ENCODE peak calls at places on chromosomes 4 and X, in seven cellular contexts. L is endothelial cell of umbilical vein, R is GM12891, F is esophagus muscularis mucosa, Y is HCT116, N is HepG2, I is sigmoid colon. K is an unnamed sample.
A peak's percentile ranks its signal among the peaks of the same experiment; 100 is the strongest.

GRCh38 chr4:133154725-133155124 is 5.6 kb downstream of the PCDH10 start:
- DNase-seq in F (no peak), N (peak; percentile 4), Y (peak; percentile 23), R (no peak), I (no peak), L (peak; percentile 65), K (no peak)

GRCh38 chrX:12894074-12894691 is 12.2 kb upstream of the TLR8 start:
- DNase-seq in I (no peak), L (peak; percentile 38), N (peak; percentile 28), F (no peak), R (no peak), Y (peak; percentile 21), K (no peak)

GRCh38 chrX:23332888-23333821 is 1.5 kb upstream of the PTCHD1 start:
- DNase-seq in Y (no peak), F (no peak), L (no peak), I (no peak), N (no peak), R (no peak), K (no peak)

GRCh38 chr4:143352052-143352451 is 15.4 kb downstream of the GAB1 start:
- DNase-seq in F (no peak), R (no peak), I (no peak), L (peak; percentile 92), Y (no peak), N (no peak), K (no peak)

GRCh38 chr4:47209833-47210232 is 178.5 kb downstream of the GABRB1 start:
- DNase-seq in F (no peak), I (no peak), L (no peak), Y (no peak), R (no peak), N (no peak), K (no peak)

GRCh38 chr4:108314900-108315589 is 146.3 kb upstream of the LEF1 start:
- DNase-seq in N (no peak), F (no peak), R (no peak), L (no peak), I (no peak), Y (no peak), K (no peak)

GRCh38 chrX:13283512-13283911 is 36.3 kb downstream of the ATXN3L start:
- DNase-seq in F (no peak), Y (no peak), R (no peak), L (no peak), N (no peak), I (no peak), K (peak; percentile 11)

GRCh38 chrX:10467793-10468192 is 152.6 kb downstream of the MID1 start:
- DNase-seq in L (no peak), N (no peak), F (no peak), I (no peak), Y (no peak), R (no peak), K (peak; percentile 49)

GRCh38 chrX:56745019-56745418 is 16.0 kb downstream of the NBDY start:
- DNase-seq in F (no peak), R (no peak), N (peak; percentile 37), Y (peak; percentile 50), I (no peak), L (peak; percentile 7), K (no peak)

GRCh38 chr4:69594382-69594781 is 45.1 kb downstream of the UGT2A2 start:
- DNase-seq in I (no peak), R (no peak), N (peak; percentile 22), L (no peak), F (no peak), Y (no peak), K (no peak)

GRCh38 chrX:9681011-9681410 is 84.6 kb downstream of the GPR143 start:
- DNase-seq in N (no peak), L (no peak), F (no peak), I (no peak), R (no peak), Y (no peak), K (no peak)

GRCh38 chrX:155889328-155889727 is 8.2 kb downstream of the VAMP7 start:
- DNase-seq in N (no peak), F (no peak), L (no peak), R (no peak), Y (no peak), I (no peak), K (no peak)

GRCh38 chrX:42837092-42837726 is 59.2 kb upstream of the PPP1R2C start:
- DNase-seq in L (no peak), Y (no peak), R (no peak), I (no peak), F (no peak), N (no peak), K (no peak)

GRCh38 chr4:119525771-119526712 is 102.6 kb downstream of the PDE5A start:
- DNase-seq in R (no peak), N (no peak), L (peak; percentile 41), F (no peak), I (no peak), Y (no peak), K (no peak)

GRCh38 chr4:147361726-147362125 is 119.2 kb upstream of the EDNRA start:
- DNase-seq in R (no peak), Y (peak; percentile 61), L (peak; percentile 89), F (no peak), N (no peak), I (no peak), K (no peak)
- TF ChIP-seq POLR2AphosphoS5 in R (no peak), Y (peak; percentile 18), L (no peak), F (no peak), N (no peak), I (no peak), K (no peak)

GRCh38 chr4:2251795-2252529 is 9.9 kb downstream of the MXD4 start:
- DNase-seq in N (no peak), L (no peak), I (peak; percentile 56), R (peak; percentile 13), Y (no peak), F (peak; percentile 34), K (no peak)

GRCh38 chr4:2251073-2251794 is 9.3 kb upstream of the HAUS3 start:
- DNase-seq in N (no peak), Y (no peak), I (peak; percentile 62), F (peak; percentile 82), L (no peak), R (peak; percentile 16), K (no peak)

GRCh38 chr4:2249526-2249991 is 7.6 kb upstream of the HAUS3 start:
- DNase-seq in R (peak; percentile 20), N (no peak), I (no peak), Y (no peak), L (no peak), F (peak; percentile 89), K (no peak)

GRCh38 chr4:2250003-2250763 is 8.3 kb upstream of the HAUS3 start:
- DNase-seq in N (no peak), R (peak; percentile 6), Y (no peak), L (no peak), F (peak; percentile 60), I (no peak), K (no peak)

GRCh38 chr4:2250764-2251072 is 8.8 kb upstream of the HAUS3 start:
- DNase-seq in N (no peak), Y (no peak), I (peak; percentile 49), R (peak; percentile 9), F (no peak), L (no peak), K (no peak)
- TF ChIP-seq POLR2AphosphoS5 in N (no peak), Y (no peak), I (no peak), R (no peak), F (no peak), L (no peak), K (no peak)

GRCh38 chrX:130981836-130982235 is 76.3 kb upstream of the ARHGAP36 start:
- DNase-seq in L (peak; percentile 77), R (no peak), I (no peak), Y (no peak), F (no peak), N (no peak), K (no peak)

GRCh38 chrX:130974323-130974722 is 71.3 kb upstream of the ENOX2 start:
- DNase-seq in N (no peak), R (no peak), F (no peak), Y (no peak), I (no peak), L (no peak), K (no peak)

DNA sequence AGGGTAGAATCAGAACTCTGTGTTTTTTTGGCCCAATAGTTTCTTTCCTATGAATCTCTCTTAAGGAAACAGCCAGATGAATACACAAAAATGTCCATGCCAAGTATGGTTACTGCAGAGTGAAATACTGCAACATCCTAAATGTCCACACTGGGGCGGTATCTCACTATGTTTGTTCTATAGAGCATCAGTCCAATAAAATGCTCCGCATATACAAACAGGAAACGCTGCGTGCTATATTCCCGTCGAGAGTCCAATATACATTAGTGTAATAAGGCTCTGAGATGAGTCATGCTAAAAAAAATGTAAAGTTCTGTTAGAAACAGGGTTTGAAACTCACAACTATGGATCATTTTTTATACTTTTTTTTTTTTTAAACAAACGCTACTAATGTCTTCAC is 72.9 kb upstream of the ENOX2 start:
- DNase-seq in I (no peak), F (no peak), L (peak; percentile 60), R (no peak), N (peak; percentile 24), Y (peak; percentile 31), K (peak; percentile 1)
- TF ChIP-seq POLR2AphosphoS5 in I (no peak), F (no peak), L (no peak), R (no peak), N (no peak), Y (no peak), K (no peak)

GRCh38 chrX:75522565-75523411 is at the start of gene ZDHHC15:
- DNase-seq in F (peak; percentile 90), L (peak; percentile 0), N (no peak), Y (no peak), R (no peak), I (peak; percentile 83), K (no peak)
- TF ChIP-seq POLR2AphosphoS5 in F (peak; percentile 54), L (no peak), N (no peak), Y (no peak), R (no peak), I (peak; percentile 25), K (no peak)

DNA sequence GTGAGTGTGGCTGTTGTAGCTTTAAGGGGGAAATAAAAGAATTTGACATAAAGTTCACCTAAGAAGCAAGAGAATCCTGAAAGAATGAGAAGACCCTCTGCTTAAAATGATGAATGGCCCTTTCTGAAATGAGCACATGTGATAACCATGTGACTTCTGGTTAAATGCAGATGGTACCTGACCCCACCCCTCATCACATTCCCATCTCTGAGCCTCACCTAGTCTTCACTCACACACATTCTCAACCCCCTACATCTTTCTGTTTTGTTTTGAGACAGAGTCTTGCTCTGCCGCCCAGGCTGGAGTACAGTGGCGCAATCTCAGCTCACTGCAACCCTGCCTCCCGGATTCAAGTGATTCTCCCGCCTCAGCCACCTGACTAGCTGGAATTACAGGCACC is 31.5 kb downstream of the SEPTIN6 start:
- DNase-seq in L (no peak), N (no peak), I (no peak), R (no peak), Y (no peak), F (no peak), K (no peak)
- TF ChIP-seq POLR2AphosphoS5 in L (no peak), N (no peak), I (no peak), R (no peak), Y (no peak), F (no peak), K (no peak)

GRCh38 chr4:156242390-156242789 is 288.7 kb upstream of the CTSO start:
- DNase-seq in N (no peak), L (no peak), I (no peak), R (no peak), Y (no peak), F (no peak), K (no peak)
- TF ChIP-seq POLR2AphosphoS5 in N (no peak), L (no peak), I (no peak), R (no peak), Y (no peak), F (no peak), K (no peak)

GRCh38 chr4:138983690-138984089 is 31.9 kb upstream of the NOCT start:
- DNase-seq in N (no peak), R (no peak), I (no peak), L (no peak), F (no peak), Y (no peak), K (no peak)
- TF ChIP-seq POLR2AphosphoS5 in N (no peak), R (no peak), I (no peak), L (no peak), F (no peak), Y (no peak), K (no peak)

K was measured in HL-60.